ENCODE peak calls at places on chromosomes 2 and 18, in nine cellular contexts. U is fibroblast of mammary gland, P is endothelial cell, X is neural crest cell, W is right lobe of liver, R is K562, B is GM23338, E is cardiac fibroblast, J is tibial artery. Y is an unnamed sample.

GRCh38 chr2:6526093-6526824 is 339.4 kb downstream of the CMPK2 start:
- DNase-seq in W (no peak), R (no peak), J (no peak), E (no peak), U (no peak), P (peak), X (no peak), B (peak), Y (no peak)

GRCh38 chr2:3219536-3219935 is 158.1 kb downstream of the EIPR1 start:
- DNase-seq in B (no peak), R (no peak), U (no peak), P (no peak), X (no peak), E (no peak), J (no peak), W (no peak), Y (no peak)

GRCh38 chr2:58291726-58292430 is 50.8 kb upstream of the FANCL start:
- DNase-seq in B (no peak), R (no peak), X (no peak), E (no peak), J (no peak), W (no peak), U (no peak), P (no peak), Y (no peak)

GRCh38 chr18:39840406-39840805 is 2114.6 kb upstream of the PIK3C3 start:
- DNase-seq in E (peak), W (no peak), U (peak), J (no peak), X (no peak), R (no peak), P (no peak), B (no peak), Y (peak)

GRCh38 chr2:158637357-158637756 is 157.8 kb upstream of the DAPL1 start:
- DNase-seq in U (no peak), B (no peak), J (no peak), R (no peak), E (no peak), X (no peak), W (no peak), P (no peak), Y (no peak)

GRCh38 chr2:183495589-183496267 is 371.5 kb downstream of the NUP35 start:
- DNase-seq in U (no peak), P (no peak), J (no peak), X (no peak), W (no peak), B (no peak), E (no peak), R (no peak), Y (no peak)

GRCh38 chr2:27050281-27050995 is 1.0 kb upstream of the AGBL5 start:
- DNase-seq in U (peak), P (peak), J (peak), E (peak), R (peak), X (peak), B (peak), W (peak), Y (peak)

GRCh38 chr18:44229693-44230108 is 451.0 kb upstream of the SETBP1 start:
- DNase-seq in P (peak), R (no peak), J (peak), X (no peak), B (no peak), W (peak), U (peak), E (peak), Y (no peak)

GRCh38 chr2:137161250-137161649 is 395.9 kb downstream of the THSD7B start:
- DNase-seq in X (no peak), R (no peak), W (no peak), E (no peak), P (no peak), J (no peak), B (no peak), U (no peak), Y (peak)

GRCh38 chr18:11514267-11514666 is 95.1 kb upstream of the SLC35G4 start:
- DNase-seq in J (no peak), R (no peak), P (no peak), W (no peak), E (no peak), U (no peak), X (no peak), B (no peak), Y (no peak)

GRCh38 chr2:236168110-236169067 is at the start of gene GBX2:
- DNase-seq in W (no peak), P (peak), B (peak), J (no peak), X (peak), E (peak), R (peak), U (peak), Y (no peak)

GRCh38 chr2:237421542-237422047 is 7.6 kb upstream of the COL6A3 start:
- DNase-seq in J (peak), E (peak), X (peak), B (peak), R (peak), P (peak), U (peak), W (peak), Y (peak)

GRCh38 chr2:132670104-132670960 is at the start of gene LYPD1:
- DNase-seq in P (peak), R (no peak), U (no peak), X (peak), E (no peak), B (peak), J (peak), W (peak), Y (no peak)

GRCh38 chr2:73290049-73290839 is 3.1 kb downstream of the EGR4 start:
- DNase-seq in J (no peak), B (peak), R (no peak), E (peak), X (no peak), U (peak), P (peak), W (peak), Y (peak)

GRCh38 chr2:224278531-224278930 is 123.4 kb downstream of the FAM124B start:
- DNase-seq in R (no peak), U (peak), B (no peak), P (no peak), X (no peak), J (no peak), E (peak), W (no peak), Y (peak)

GRCh38 chr2:62199392-62200125 is 3.6 kb downstream of the B3GNT2 start:
- DNase-seq in J (no peak), P (no peak), X (no peak), W (no peak), E (no peak), R (no peak), U (peak), B (no peak), Y (no peak)

DNA sequence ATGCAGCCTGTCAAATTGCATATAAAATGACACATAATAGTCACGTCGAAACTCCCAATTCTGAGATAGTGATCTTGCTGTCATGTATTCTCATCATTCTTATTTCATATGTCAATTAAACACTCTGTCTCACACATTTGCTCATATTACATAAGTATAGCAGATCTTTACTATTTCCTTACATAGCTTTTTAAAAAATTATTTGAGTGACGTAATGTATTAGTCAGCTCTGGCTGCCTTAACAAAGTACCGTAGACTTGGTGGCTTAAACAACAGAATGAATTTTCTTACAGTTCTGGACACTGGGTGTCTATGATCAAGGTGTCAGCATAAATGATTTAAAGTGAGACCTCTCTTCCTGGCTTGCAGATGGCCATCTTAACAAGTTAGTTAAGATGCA is 1032.3 kb upstream of the NRXN1 start:
- DNase-seq in B (no peak), X (no peak), J (no peak), W (no peak), U (no peak), E (no peak), R (no peak), P (no peak), Y (no peak)
- TF ChIP-seq CTCF in B (no peak), X (no peak), J (no peak), W (no peak), U (no peak), E (no peak), R (no peak), P (no peak), Y (no peak)

GRCh38 chr18:50619833-50620232 is 59.9 kb downstream of the MAPK4 start:
- DNase-seq in E (no peak), X (no peak), B (no peak), J (peak), P (no peak), U (no peak), R (no peak), W (no peak), Y (no peak)

GRCh38 chr18:50610349-50610748 is 50.5 kb downstream of the MAPK4 start:
- DNase-seq in X (no peak), U (no peak), J (no peak), R (peak), P (no peak), B (peak), W (no peak), E (no peak), Y (no peak)

GRCh38 chr18:50611529-50611941 is 51.6 kb downstream of the MAPK4 start:
- DNase-seq in E (peak), R (no peak), W (no peak), X (no peak), J (no peak), B (no peak), U (no peak), P (no peak), Y (no peak)

GRCh38 chr18:50616484-50617048 is 56.7 kb downstream of the MAPK4 start:
- DNase-seq in E (no peak), P (no peak), R (no peak), J (no peak), U (no peak), X (no peak), W (no peak), B (no peak), Y (no peak)

GRCh38 chr18:50614838-50615237 is 55.0 kb downstream of the MAPK4 start:
- DNase-seq in R (no peak), P (no peak), J (no peak), X (no peak), U (peak), E (peak), W (peak), B (no peak), Y (no peak)
- TF ChIP-seq CTCF in R (no peak), P (no peak), J (no peak), X (no peak), U (no peak), E (no peak), W (no peak), B (no peak), Y (no peak)

GRCh38 chr2:150490466-150490865 is 3.0 kb upstream of the RND3 start:
- DNase-seq in W (no peak), U (no peak), X (no peak), R (no peak), P (no peak), E (no peak), B (no peak), J (no peak), Y (no peak)
- TF ChIP-seq CTCF in W (no peak), U (no peak), X (no peak), R (no peak), P (no peak), E (no peak), B (no peak), J (no peak), Y (no peak)

GRCh38 chr2:146412625-146413024 is 1432.2 kb upstream of the ACVR2A start:
- DNase-seq in R (peak), U (no peak), E (no peak), X (no peak), B (peak), P (no peak), J (no peak), W (no peak), Y (no peak)
- TF ChIP-seq CTCF in R (peak), U (no peak), E (no peak), X (no peak), B (peak), P (peak), J (no peak), W (no peak), Y (peak)

DNA sequence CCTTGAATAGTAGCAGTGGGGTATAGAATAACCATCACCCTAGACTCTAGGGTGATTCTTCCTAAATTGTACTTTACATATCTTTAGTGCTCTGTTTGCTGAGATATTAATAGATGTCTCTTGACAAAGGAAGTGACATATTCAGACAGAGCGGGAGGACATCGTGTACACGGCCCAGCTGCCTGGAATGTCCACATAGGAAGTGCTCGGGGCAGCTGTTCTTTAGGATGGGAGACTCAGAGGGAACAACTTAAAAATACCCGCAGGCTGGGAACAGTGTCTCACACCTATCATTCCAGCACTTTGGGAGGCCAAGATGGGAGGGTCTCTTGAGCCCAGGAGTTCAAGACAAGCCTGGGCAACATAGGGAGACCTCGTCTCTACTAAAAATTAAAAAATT is 206.1 kb downstream of the FAM210A start:
- DNase-seq in E (no peak), W (no peak), B (no peak), J (peak), R (no peak), X (no peak), U (no peak), P (no peak), Y (no peak)
- TF ChIP-seq CTCF in E (no peak), W (no peak), B (no peak), J (no peak), R (no peak), X (no peak), U (no peak), P (no peak), Y (no peak)

GRCh38 chr2:100868083-100868482 is 48.1 kb downstream of the NPAS2 start:
- DNase-seq in P (no peak), E (no peak), R (no peak), W (no peak), X (no peak), J (no peak), B (no peak), U (no peak), Y (no peak)

GRCh38 chr2:100869146-100869545 is 49.2 kb downstream of the NPAS2 start:
- DNase-seq in B (no peak), X (no peak), E (no peak), P (no peak), R (no peak), J (no peak), W (no peak), U (no peak), Y (no peak)

GRCh38 chr2:100865819-100866462 is 46.0 kb downstream of the NPAS2 start:
- DNase-seq in P (no peak), X (no peak), R (no peak), B (no peak), W (no peak), J (no peak), U (peak), E (peak), Y (peak)

GRCh38 chr2:100875516-100876230 is 55.7 kb downstream of the NPAS2 start:
- DNase-seq in U (no peak), W (peak), E (no peak), J (no peak), B (no peak), P (no peak), X (no peak), R (no peak), Y (no peak)

GRCh38 chr2:100870652-100871531 is 51.0 kb downstream of the NPAS2 start:
- DNase-seq in W (peak), U (no peak), J (no peak), P (no peak), B (peak), R (no peak), X (no peak), E (no peak), Y (no peak)
- TF ChIP-seq CTCF in W (no peak), U (peak), J (no peak), P (no peak), B (peak), R (no peak), X (peak), E (peak), Y (peak)

Y was measured in HFFc6.